ENCODE peak calls at places on chromosomes 11 and 22, in five cellular contexts. One of them, this sample, is unnamed.

GRCh38 chr11:17859552-17859951 is 125.0 kb downstream of the KCNC1 start:
- DNase-seq in HepG2: no peak
- DNase-seq in Karpas-422: no peak
- DNase-seq in fibroblast of lung: no peak
- DNase-seq in PC-3: no peak
- DNase-seq in this sample: no peak

GRCh38 chr11:69884286-69884685 is 65.1 kb upstream of the FGF3 start:
- DNase-seq in fibroblast of lung: no peak
- DNase-seq in HepG2: no peak
- DNase-seq in Karpas-422: no peak
- DNase-seq in PC-3: no peak
- DNase-seq in this sample: no peak

GRCh38 chr22:45424241-45424731 is 10.8 kb downstream of the RIBC2 start:
- DNase-seq in HepG2: no peak
- DNase-seq in Karpas-422: no peak
- DNase-seq in fibroblast of lung: no peak
- DNase-seq in PC-3: no peak
- DNase-seq in this sample: no peak

GRCh38 chr22:37891926-37892325 is 14.2 kb upstream of the MICALL1 start:
- DNase-seq in Karpas-422: no peak
- DNase-seq in PC-3: no peak
- DNase-seq in fibroblast of lung: no peak
- DNase-seq in HepG2: no peak
- DNase-seq in this sample: no peak

GRCh38 chr11:1078191-1078601 is 3.5 kb downstream of the MUC2 start:
- DNase-seq in PC-3: no peak
- DNase-seq in fibroblast of lung: no peak
- DNase-seq in HepG2: no peak
- DNase-seq in Karpas-422: no peak
- DNase-seq in this sample: no peak

GRCh38 chr11:44630511-44631210 is 65.2 kb downstream of the CD82 start:
- DNase-seq in fibroblast of lung: no peak
- DNase-seq in Karpas-422: no peak
- DNase-seq in PC-3: no peak
- DNase-seq in HepG2: no peak
- DNase-seq in this sample: no peak

GRCh38 chr11:9573775-9574555 is 495 bp downstream of the WEE1 start:
- DNase-seq in fibroblast of lung: no peak
- DNase-seq in HepG2: no peak
- DNase-seq in PC-3: no peak
- DNase-seq in Karpas-422: peak
- DNase-seq in this sample: no peak

GRCh38 chr11:35969089-35970046 is 25.5 kb downstream of the LDLRAD3 start:
- DNase-seq in fibroblast of lung: no peak
- DNase-seq in PC-3: peak
- DNase-seq in Karpas-422: no peak
- DNase-seq in HepG2: no peak
- DNase-seq in this sample: no peak

GRCh38 chr11:125443767-125444311 is 52.2 kb downstream of the FEZ1 start:
- DNase-seq in HepG2: no peak
- DNase-seq in Karpas-422: no peak
- DNase-seq in PC-3: no peak
- DNase-seq in fibroblast of lung: no peak
- DNase-seq in this sample: no peak

GRCh38 chr11:28649922-28650321 is 541.7 kb downstream of the METTL15 start:
- DNase-seq in Karpas-422: no peak
- DNase-seq in HepG2: no peak
- DNase-seq in PC-3: peak
- DNase-seq in fibroblast of lung: peak
- DNase-seq in this sample: no peak

GRCh38 chr11:117045196-117045595 is 53.0 kb downstream of the SIK3 start:
- DNase-seq in fibroblast of lung: peak
- DNase-seq in PC-3: peak
- DNase-seq in HepG2: no peak
- DNase-seq in Karpas-422: no peak
- DNase-seq in this sample: no peak

GRCh38 chr22:31947296-31947695 is 3.0 kb downstream of the YWHAH start:
- DNase-seq in Karpas-422: peak
- DNase-seq in fibroblast of lung: no peak
- DNase-seq in PC-3: no peak
- DNase-seq in HepG2: peak
- DNase-seq in this sample: no peak

GRCh38 chr11:86896486-86896885 is 58.7 kb downstream of the FZD4 start:
- DNase-seq in Karpas-422: no peak
- DNase-seq in fibroblast of lung: peak
- DNase-seq in PC-3: no peak
- DNase-seq in HepG2: no peak
- DNase-seq in this sample: no peak

GRCh38 chr11:4393209-4394196 is at the start of gene TRIM21:
- DNase-seq in fibroblast of lung: peak
- DNase-seq in Karpas-422: peak
- DNase-seq in HepG2: peak
- DNase-seq in PC-3: peak
- DNase-seq in this sample: peak
- H3K9ac ChIP-seq in fibroblast of lung: peak
- H3K9ac ChIP-seq in Karpas-422: peak
- H3K9ac ChIP-seq in HepG2: peak
- H3K9ac ChIP-seq in PC-3: peak
- H3K9ac ChIP-seq in this sample: peak

DNA sequence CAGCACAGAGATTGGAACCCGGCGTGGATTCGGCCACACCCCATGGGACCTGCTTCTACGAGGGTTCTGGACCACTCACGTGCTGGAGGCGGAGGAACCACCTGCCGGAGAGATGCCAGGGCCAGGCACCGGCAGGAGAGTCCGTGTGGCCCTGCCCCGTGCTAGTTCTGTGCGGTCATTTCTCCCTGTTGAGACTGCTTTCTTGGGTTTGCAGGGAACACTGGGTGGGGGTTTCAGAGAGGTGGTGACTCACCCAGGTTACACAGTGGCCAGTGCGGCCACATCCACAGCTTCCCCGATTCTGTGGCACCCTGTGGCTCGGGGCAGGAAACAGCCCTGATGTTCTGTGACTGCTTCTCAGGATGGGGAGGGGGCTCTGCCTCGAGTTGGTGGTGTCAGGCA is 3.6 kb upstream of the PHLDA2 start:
- DNase-seq in PC-3: peak
- DNase-seq in HepG2: no peak
- DNase-seq in Karpas-422: no peak
- DNase-seq in fibroblast of lung: peak
- DNase-seq in this sample: no peak
- H3K9ac ChIP-seq in PC-3: peak
- H3K9ac ChIP-seq in HepG2: no peak
- H3K9ac ChIP-seq in Karpas-422: no peak
- H3K9ac ChIP-seq in fibroblast of lung: no peak
- H3K9ac ChIP-seq in this sample: no peak

GRCh38 chr11:94537051-94537600 is 6.6 kb upstream of the FUT4 start:
- DNase-seq in HepG2: no peak
- DNase-seq in PC-3: peak
- DNase-seq in fibroblast of lung: peak
- DNase-seq in Karpas-422: no peak
- DNase-seq in this sample: no peak

GRCh38 chr11:94536386-94536785 is 7.3 kb upstream of the FUT4 start:
- DNase-seq in Karpas-422: no peak
- DNase-seq in fibroblast of lung: no peak
- DNase-seq in HepG2: no peak
- DNase-seq in PC-3: peak
- DNase-seq in this sample: no peak

GRCh38 chr11:94544582-94544831 is 786 bp downstream of the FUT4 start:
- DNase-seq in Karpas-422: no peak
- DNase-seq in fibroblast of lung: no peak
- DNase-seq in PC-3: no peak
- DNase-seq in HepG2: no peak
- DNase-seq in this sample: no peak

GRCh38 chr11:94543695-94544581 is at the start of gene FUT4:
- DNase-seq in Karpas-422: peak
- DNase-seq in fibroblast of lung: peak
- DNase-seq in PC-3: peak
- DNase-seq in HepG2: peak
- DNase-seq in this sample: no peak

GRCh38 chr11:94539420-94539819 is 4.3 kb upstream of the FUT4 start:
- DNase-seq in fibroblast of lung: no peak
- DNase-seq in PC-3: peak
- DNase-seq in Karpas-422: no peak
- DNase-seq in HepG2: no peak
- DNase-seq in this sample: no peak
- H3K9ac ChIP-seq in fibroblast of lung: no peak
- H3K9ac ChIP-seq in PC-3: no peak
- H3K9ac ChIP-seq in Karpas-422: no peak
- H3K9ac ChIP-seq in HepG2: no peak
- H3K9ac ChIP-seq in this sample: no peak

GRCh38 chr11:118939412-118939915 is 13.7 kb upstream of the BCL9L start:
- DNase-seq in HepG2: no peak
- DNase-seq in PC-3: no peak
- DNase-seq in Karpas-422: no peak
- DNase-seq in fibroblast of lung: no peak
- DNase-seq in this sample: no peak

GRCh38 chr11:118935381-118935780 is 9.7 kb upstream of the BCL9L start:
- DNase-seq in fibroblast of lung: no peak
- DNase-seq in HepG2: no peak
- DNase-seq in PC-3: no peak
- DNase-seq in Karpas-422: no peak
- DNase-seq in this sample: no peak

GRCh38 chr11:118938491-118939411 is 13.0 kb upstream of the BCL9L start:
- DNase-seq in PC-3: peak
- DNase-seq in HepG2: peak
- DNase-seq in fibroblast of lung: peak
- DNase-seq in Karpas-422: no peak
- DNase-seq in this sample: no peak

DNA sequence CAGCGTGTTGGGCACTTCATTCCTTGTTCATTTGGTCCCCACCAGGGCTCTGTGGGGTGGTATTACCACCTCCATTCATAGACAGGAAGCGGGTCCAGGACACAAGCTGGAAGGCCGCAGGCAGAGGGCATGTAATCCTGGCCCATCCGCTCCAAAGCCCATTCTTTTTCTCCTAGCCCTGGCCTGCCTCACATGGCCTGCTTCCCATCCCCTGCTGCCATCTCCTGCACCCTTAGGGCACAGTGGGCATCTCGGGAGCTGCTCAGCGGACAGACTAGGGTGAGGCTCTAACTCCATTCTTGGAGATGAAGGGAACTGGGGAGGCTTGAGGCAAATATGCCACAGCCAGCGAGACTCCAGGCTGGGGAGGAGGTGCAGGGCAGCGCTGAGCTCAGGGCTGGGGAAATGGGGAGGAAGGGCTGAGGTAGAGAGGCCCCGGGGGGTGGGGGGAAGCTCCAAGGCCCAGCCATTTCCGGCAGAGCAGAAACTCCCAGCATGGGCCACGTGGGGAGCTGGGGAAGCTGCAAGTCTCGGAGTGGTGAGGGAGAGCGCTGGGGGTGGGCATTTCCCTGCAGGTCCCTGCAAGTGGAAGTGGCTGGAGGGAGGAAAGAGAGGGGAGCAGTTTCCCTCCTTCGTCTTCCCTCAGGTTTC is 14.3 kb upstream of the BCL9L start:
- DNase-seq in Karpas-422: peak
- DNase-seq in HepG2: no peak
- DNase-seq in fibroblast of lung: peak
- DNase-seq in PC-3: no peak
- DNase-seq in this sample: no peak
- H3K9ac ChIP-seq in Karpas-422: no peak
- H3K9ac ChIP-seq in HepG2: no peak
- H3K9ac ChIP-seq in fibroblast of lung: no peak
- H3K9ac ChIP-seq in PC-3: no peak
- H3K9ac ChIP-seq in this sample: no peak

DNA sequence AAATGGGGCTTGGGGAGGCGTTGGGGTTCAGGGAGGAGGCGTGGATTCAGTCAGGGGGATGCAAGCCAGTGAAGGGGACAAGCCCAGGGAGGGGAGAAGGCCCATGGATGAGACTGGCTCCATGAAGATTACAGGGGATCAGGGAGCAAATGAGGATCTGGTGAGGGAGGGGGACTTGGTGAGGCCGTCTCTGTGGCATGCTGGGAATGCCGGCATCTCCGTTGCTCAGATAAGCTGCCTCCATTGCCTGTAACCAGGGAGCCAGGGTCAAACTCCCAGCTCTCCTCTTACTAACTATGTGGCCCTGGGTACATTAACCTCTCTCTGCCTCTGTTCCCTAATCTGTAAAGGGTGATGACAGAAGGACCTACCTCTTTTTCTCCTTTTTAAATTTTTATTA is 38.7 kb downstream of the TPBGL start:
- DNase-seq in fibroblast of lung: peak
- DNase-seq in PC-3: no peak
- DNase-seq in HepG2: no peak
- DNase-seq in Karpas-422: no peak
- DNase-seq in this sample: no peak
- H3K9ac ChIP-seq in fibroblast of lung: no peak
- H3K9ac ChIP-seq in PC-3: no peak
- H3K9ac ChIP-seq in HepG2: no peak
- H3K9ac ChIP-seq in Karpas-422: no peak
- H3K9ac ChIP-seq in this sample: no peak

DNA sequence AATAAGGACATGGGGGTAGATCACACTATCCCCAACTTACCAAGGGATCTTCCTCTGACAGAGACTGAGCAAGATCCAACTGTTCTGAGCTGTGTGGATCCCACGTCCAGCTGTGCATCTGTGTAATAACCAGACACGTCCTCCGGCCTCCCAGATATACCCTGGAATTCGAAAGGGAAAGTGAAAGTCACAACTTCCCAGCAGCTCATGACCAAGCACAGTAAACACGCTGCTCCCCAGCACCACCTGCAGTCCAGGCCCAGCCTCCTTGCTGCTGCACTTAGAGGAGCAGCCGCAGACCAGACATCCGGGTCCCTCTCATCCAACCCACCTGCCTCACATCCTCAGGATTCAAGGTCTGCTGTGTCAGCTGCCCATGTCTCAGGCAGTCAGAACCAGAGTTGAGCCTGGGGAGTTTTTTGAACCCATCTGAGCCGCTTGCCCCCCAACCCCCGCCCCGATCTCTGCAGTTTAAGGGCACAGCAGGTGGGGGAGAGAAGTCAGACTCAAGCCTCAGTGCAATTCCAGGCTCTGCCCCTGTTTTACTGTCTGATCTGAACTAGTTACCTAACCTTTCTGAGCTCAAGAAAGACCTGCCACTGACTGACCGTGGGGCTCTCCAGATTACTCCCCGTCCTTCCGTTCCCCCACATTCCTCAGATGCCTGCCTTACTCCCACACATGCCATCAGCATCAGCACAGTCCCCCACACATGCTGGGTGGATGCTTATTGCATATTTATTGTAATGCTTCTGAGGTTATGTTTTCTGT is at the start of gene APOL2:
- DNase-seq in HepG2: peak
- DNase-seq in fibroblast of lung: peak
- DNase-seq in PC-3: peak
- DNase-seq in Karpas-422: peak
- DNase-seq in this sample: peak
- H3K9ac ChIP-seq in HepG2: peak
- H3K9ac ChIP-seq in fibroblast of lung: peak
- H3K9ac ChIP-seq in PC-3: peak
- H3K9ac ChIP-seq in Karpas-422: peak
- H3K9ac ChIP-seq in this sample: peak

This sample was measured in GM12878.